ENCODE peak calls at places on chromosomes 3 and 15, in seven cellular contexts. Z is HCT116, B is SK-N-SH, W is K562, X is HepG2, N is H1, P is GM12878. Q is an unnamed sample.

GRCh38 chr3:12994357-12994606 is 78.9 kb downstream of the IQSEC1 start:
- DNase-seq in X (no peak), W (no peak), P (no peak), B (peak), N (no peak), Z (no peak), Q (peak)

GRCh38 chr3:157300091-157300490 is 136.6 kb upstream of the PTX3 start:
- DNase-seq in N (no peak), Z (no peak), X (no peak), B (no peak), P (no peak), W (no peak), Q (no peak)

GRCh38 chr15:67801926-67802914 is 23.1 kb upstream of the SKOR1 start:
- DNase-seq in N (no peak), Z (no peak), W (peak), P (no peak), X (no peak), B (no peak), Q (no peak)

GRCh38 chr3:156837130-156837529 is 11.0 kb downstream of the LEKR1 start:
- DNase-seq in Z (no peak), B (no peak), P (no peak), N (no peak), X (no peak), W (no peak), Q (no peak)

GRCh38 chr3:127458698-127459097 is 131.8 kb downstream of the TPRA1 start:
- DNase-seq in N (no peak), P (no peak), X (no peak), B (no peak), Z (no peak), W (peak), Q (peak)

GRCh38 chr3:188819939-188820338 is 351.8 kb upstream of the TPRG1 start:
- DNase-seq in N (no peak), B (no peak), X (no peak), Z (no peak), P (no peak), W (no peak), Q (no peak)

GRCh38 chr3:62665627-62666433 is 209.4 kb downstream of the CADPS start:
- DNase-seq in N (peak), B (peak), W (peak), Z (peak), P (peak), X (peak), Q (peak)

GRCh38 chr3:9135930-9136525 is 113.4 kb downstream of the SRGAP3 start:
- DNase-seq in B (peak), N (no peak), W (peak), P (no peak), Z (no peak), X (no peak), Q (no peak)

GRCh38 chr3:16102905-16103364 is 71.5 kb upstream of the GALNT15 start:
- DNase-seq in N (no peak), W (no peak), Z (no peak), B (no peak), P (no peak), X (peak), Q (no peak)

GRCh38 chr15:82567661-82568060 is 27.4 kb upstream of the RPS17 start:
- DNase-seq in X (no peak), W (no peak), Z (no peak), N (no peak), P (no peak), B (no peak), Q (no peak)

GRCh38 chr3:153599685-153600084 is 437.7 kb downstream of the RAP2B start:
- DNase-seq in X (peak), B (no peak), N (no peak), P (no peak), W (no peak), Z (peak), Q (no peak)

GRCh38 chr3:73192036-73192738 is 130.7 kb downstream of the EBLN2 start:
- DNase-seq in W (peak), B (peak), P (no peak), Z (peak), X (peak), N (peak), Q (peak)

GRCh38 chr3:70556056-70556455 is 243.6 kb upstream of the MDFIC2 start:
- DNase-seq in X (no peak), N (no peak), Z (no peak), P (no peak), W (no peak), B (no peak), Q (no peak)

GRCh38 chr3:172038823-172039222 is 555 bp upstream of the FNDC3B start:
- DNase-seq in Z (no peak), B (no peak), P (no peak), N (no peak), X (no peak), W (no peak), Q (no peak)

GRCh38 chr3:13700889-13701288 is 152.0 kb downstream of the FBLN2 start:
- DNase-seq in Z (no peak), W (no peak), X (no peak), N (no peak), B (no peak), P (no peak), Q (no peak)

GRCh38 chr3:149153402-149153801 is 24.0 kb downstream of the HPS3 start:
- DNase-seq in N (no peak), B (no peak), W (no peak), P (no peak), Z (no peak), X (no peak), Q (no peak)

GRCh38 chr3:42572278-42572677 is 9.5 kb downstream of the SEC22C start:
- DNase-seq in X (peak), P (no peak), B (peak), N (no peak), Z (peak), W (peak), Q (peak)

GRCh38 chr3:58564456-58565160 is 12.6 kb downstream of the FAM107A start:
- DNase-seq in B (no peak), Z (no peak), P (no peak), W (no peak), N (no peak), X (peak), Q (no peak)

GRCh38 chr3:78978037-78978436 is 789.8 kb downstream of the ROBO1 start:
- DNase-seq in W (no peak), B (no peak), N (no peak), Z (no peak), P (no peak), X (peak), Q (no peak)

GRCh38 chr3:23455084-23455483 is 252.0 kb downstream of the UBE2E2 start:
- DNase-seq in B (no peak), P (no peak), Z (no peak), W (no peak), N (no peak), X (no peak), Q (no peak)

GRCh38 chr3:94483403-94483802 is 420.5 kb downstream of the NSUN3 start:
- DNase-seq in X (no peak), Z (no peak), N (no peak), W (no peak), P (no peak), B (no peak), Q (no peak)

GRCh38 chr3:174495928-174496327 is 363.2 kb upstream of the NAALADL2 start:
- DNase-seq in W (no peak), P (no peak), B (no peak), N (no peak), Z (no peak), X (no peak), Q (no peak)

GRCh38 chr3:99532246-99532645 is 106.1 kb upstream of the COL8A1 start:
- DNase-seq in X (peak), N (peak), P (no peak), Z (peak), W (peak), B (peak), Q (peak)

GRCh38 chr15:101024111-101024695 is 105.0 kb downstream of the LRRK1 start:
- DNase-seq in Z (no peak), X (no peak), B (no peak), P (no peak), N (no peak), W (no peak), Q (no peak)

GRCh38 chr3:112460519-112460918 is 38.8 kb downstream of the BTLA start:
- DNase-seq in P (peak), Z (no peak), X (no peak), W (no peak), B (no peak), N (no peak), Q (no peak)

GRCh38 chr3:31636693-31637442 is 104.1 kb downstream of the STT3B start:
- DNase-seq in Z (no peak), W (no peak), P (no peak), X (peak), B (no peak), N (no peak), Q (no peak)

GRCh38 chr3:175349181-175349580 is 490.0 kb downstream of the NAALADL2 start:
- DNase-seq in B (no peak), X (no peak), N (no peak), Z (no peak), P (peak), W (no peak), Q (no peak)

GRCh38 chr3:17025594-17026139 is 140.9 kb downstream of the PLCL2 start:
- DNase-seq in B (no peak), P (no peak), Z (no peak), N (no peak), W (no peak), X (no peak), Q (no peak)

GRCh38 chr3:143975549-143976152 is 4.0 kb downstream of the DIPK2A start:
- DNase-seq in N (no peak), Z (no peak), X (peak), B (no peak), W (no peak), P (no peak), Q (no peak)

GRCh38 chr3:129016366-129016724 is 15.2 kb downstream of the EFCC1 start:
- DNase-seq in P (no peak), W (no peak), Z (no peak), X (peak), N (no peak), B (no peak), Q (peak)

GRCh38 chr3:60079076-60079475 is 1029.3 kb upstream of the CFAP20DC start:
- DNase-seq in N (no peak), B (no peak), Z (no peak), X (no peak), W (no peak), P (no peak), Q (no peak)

GRCh38 chr15:46956456-46956855 is 760.8 kb upstream of the SEMA6D start:
- DNase-seq in B (no peak), Z (no peak), P (no peak), N (no peak), X (no peak), W (no peak), Q (no peak)

GRCh38 chr3:118228151-118228550 is 806.5 kb downstream of the IGSF11 start:
- DNase-seq in X (no peak), B (no peak), N (no peak), P (no peak), Z (no peak), W (no peak), Q (no peak)

GRCh38 chr15:59473226-59473625 is 35.2 kb downstream of the FAM81A start:
- DNase-seq in X (no peak), W (no peak), N (no peak), B (no peak), Z (no peak), P (no peak), Q (no peak)
- TF ChIP-seq JUND in X (no peak), W (peak), N (no peak), B (no peak), Z (no peak), P (no peak), Q (no peak)

GRCh38 chr3:54641226-54642014 is 286.4 kb downstream of the LRTM1 start:
- DNase-seq in W (no peak), X (no peak), N (no peak), P (no peak), Z (no peak), B (no peak), Q (no peak)
- TF ChIP-seq JUND in W (no peak), X (no peak), N (peak), P (no peak), Z (no peak), B (no peak), Q (no peak)

DNA sequence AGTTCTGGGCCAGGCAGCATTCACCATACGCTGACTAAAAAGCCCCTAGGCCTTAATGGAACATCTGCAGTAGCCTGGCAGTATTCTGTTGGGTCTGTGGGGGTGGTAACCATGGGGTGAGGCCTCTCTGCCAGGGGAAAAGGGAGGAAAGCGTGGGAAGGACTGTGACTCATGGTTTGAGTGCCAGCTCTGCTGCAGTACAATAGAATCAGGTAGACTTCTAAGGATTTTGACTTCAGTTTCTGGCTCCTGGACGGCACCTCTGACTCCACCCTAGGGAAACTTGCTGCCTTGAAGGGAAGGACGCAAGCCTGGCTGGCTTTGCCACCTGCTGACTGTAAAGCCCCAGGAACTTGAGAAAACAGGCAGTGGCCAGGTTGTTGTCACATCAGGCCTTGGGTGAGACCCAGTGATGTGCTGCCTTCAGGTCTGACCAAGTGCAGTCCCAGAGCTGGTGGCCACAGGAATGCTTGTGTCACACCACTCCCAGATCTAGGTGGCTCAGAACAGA is 148.6 kb downstream of the SUCNR1 start:
- DNase-seq in X (no peak), P (peak), B (no peak), W (no peak), Z (peak), N (no peak), Q (peak)
- TF ChIP-seq JUND in X (no peak), P (no peak), B (no peak), W (no peak), Z (peak), N (no peak), Q (no peak)

GRCh38 chr3:25782938-25783660 is at the start of gene NGLY1:
- DNase-seq in B (peak), N (no peak), X (peak), P (no peak), Z (peak), W (peak), Q (peak)

GRCh38 chr3:25782636-25782937 is 656 bp downstream of the NGLY1 start:
- DNase-seq in B (no peak), P (no peak), N (no peak), W (no peak), X (no peak), Z (no peak), Q (no peak)

GRCh38 chr3:25781758-25782594 is 1.3 kb downstream of the NGLY1 start:
- DNase-seq in X (no peak), N (no peak), B (no peak), W (peak), Z (no peak), P (peak), Q (no peak)

GRCh38 chr3:25784971-25785370 is 1.7 kb upstream of the NGLY1 start:
- DNase-seq in Z (no peak), P (no peak), W (no peak), X (no peak), N (no peak), B (no peak), Q (no peak)

DNA sequence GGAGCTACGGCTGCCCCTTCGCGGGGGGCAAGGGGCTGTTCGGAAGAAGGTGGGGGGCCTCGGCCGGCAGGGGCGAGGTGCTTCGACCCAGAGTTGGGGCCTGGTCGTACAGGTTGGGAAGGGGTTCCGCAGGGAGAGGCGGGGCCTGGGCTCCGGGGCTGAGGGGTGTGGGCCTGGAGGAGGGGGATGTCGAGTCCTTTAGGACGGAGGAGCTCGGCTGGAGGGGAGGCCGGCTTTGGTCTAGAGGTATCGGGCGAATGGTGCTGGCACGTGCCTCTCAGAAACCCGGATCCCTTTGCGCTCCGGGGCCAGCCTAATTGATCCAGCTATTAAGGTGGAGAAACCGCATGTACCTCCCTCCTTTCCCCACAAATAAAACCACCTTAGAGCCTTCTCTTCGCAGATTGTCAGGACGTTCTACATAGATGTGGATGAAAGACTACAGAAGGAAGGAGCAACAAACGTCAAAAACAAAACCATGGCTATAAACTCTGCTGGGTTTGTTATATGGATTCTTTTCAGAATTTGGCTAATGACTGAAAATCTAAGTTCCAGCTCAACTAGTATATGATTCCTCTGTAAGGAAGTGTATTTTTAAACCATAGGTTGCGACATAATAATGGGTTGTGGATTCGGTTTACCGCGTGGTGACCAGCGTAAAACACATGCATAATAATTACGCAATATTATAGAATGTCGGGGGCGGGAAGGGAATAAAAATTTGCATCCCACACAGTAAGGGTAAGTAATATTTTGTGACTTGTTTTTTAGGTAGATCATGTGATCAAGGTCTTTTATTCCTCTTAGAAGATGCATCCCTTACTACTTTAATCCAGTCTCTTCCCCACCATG is 644 bp upstream of the NGLY1 start:
- DNase-seq in X (peak), B (no peak), W (peak), P (no peak), Z (no peak), N (no peak), Q (no peak)
- TF ChIP-seq JUND in X (no peak), B (no peak), W (no peak), P (no peak), Z (no peak), N (no peak), Q (no peak)

DNA sequence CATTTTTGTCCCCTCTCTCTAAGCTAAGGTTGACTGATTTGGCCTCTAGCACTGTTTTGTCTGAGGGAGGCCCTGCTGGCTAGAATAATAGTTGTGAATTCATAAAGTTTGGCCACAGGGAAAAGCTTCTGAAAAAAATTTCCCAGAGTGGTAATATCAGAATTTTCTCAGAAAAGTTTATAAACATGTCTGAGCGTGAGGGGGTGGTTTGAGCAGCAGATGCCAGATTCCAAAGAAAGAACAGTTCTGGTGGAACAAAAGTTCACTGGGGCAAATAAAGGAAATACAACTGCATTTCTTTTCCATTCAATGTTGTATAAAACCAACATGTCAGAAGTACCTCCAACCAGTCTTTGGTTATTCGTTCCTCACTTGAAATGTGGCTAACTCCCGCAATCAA is 61.2 kb downstream of the CLDN1 start:
- DNase-seq in Z (no peak), X (no peak), N (no peak), W (no peak), P (no peak), B (no peak), Q (no peak)
- TF ChIP-seq JUND in Z (no peak), X (no peak), N (no peak), W (no peak), P (no peak), B (no peak), Q (no peak)

GRCh38 chr15:52150878-52151277 is 38.3 kb upstream of the BCL2L10 start:
- DNase-seq in W (no peak), N (no peak), P (no peak), B (no peak), X (no peak), Z (no peak), Q (no peak)
- TF ChIP-seq JUND in W (no peak), N (no peak), P (no peak), B (no peak), X (no peak), Z (no peak), Q (no peak)

GRCh38 chr15:90327313-90327712 is 24.8 kb upstream of the ZNF774 start:
- DNase-seq in Z (no peak), N (no peak), X (no peak), W (no peak), B (no peak), P (no peak), Q (no peak)
- TF ChIP-seq JUND in Z (no peak), N (no peak), X (no peak), W (no peak), B (no peak), P (no peak), Q (no peak)

GRCh38 chr3:10228248-10228950 is 19.9 kb upstream of the TATDN2 start:
- DNase-seq in W (no peak), B (no peak), Z (no peak), X (no peak), P (no peak), N (no peak), Q (no peak)
- TF ChIP-seq JUND in W (no peak), B (no peak), Z (no peak), X (no peak), P (no peak), N (no peak), Q (no peak)

DNA sequence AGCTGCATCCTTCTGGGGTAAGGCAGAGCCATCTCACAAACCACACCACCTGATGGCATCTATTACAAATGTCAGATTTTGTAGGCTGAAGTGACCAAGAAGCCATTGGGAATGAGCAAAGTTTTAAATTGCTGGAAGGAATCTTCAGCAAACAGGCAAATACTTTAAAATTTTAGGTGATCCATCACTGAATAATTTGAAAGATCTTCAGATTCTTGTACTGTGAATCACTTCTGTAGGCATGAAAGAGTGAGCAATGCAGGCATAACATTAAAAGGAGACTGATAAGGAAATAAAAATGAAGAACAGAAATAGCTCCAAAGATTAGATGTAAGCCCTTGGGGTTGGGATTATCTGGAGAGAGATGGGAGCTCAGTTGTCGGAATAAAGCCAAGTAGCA is 36.0 kb upstream of the ALDH1L1 start:
- DNase-seq in B (no peak), Z (no peak), N (no peak), X (no peak), W (no peak), P (no peak), Q (no peak)
- TF ChIP-seq JUND in B (no peak), Z (no peak), N (no peak), X (no peak), W (no peak), P (no peak), Q (no peak)

Q was measured in T47D.